ENCODE peak calls at places on chromosomes 7 and 10, in seven cellular contexts. V, G, X, Q, K, P and U are unnamed samples.
A peak's percentile ranks its signal among the peaks of the same experiment; 100 is the strongest.

GRCh38 chr7:40799-41750 is 151.3 kb upstream of the FAM20C start:
- DNase-seq in V (no peak), G (no peak), X (no peak), Q (peak; percentile 48), K (peak; percentile 32), P (no peak), U (no peak)

GRCh38 chr7:152000191-152000590 is 25.3 kb upstream of the GALNT11 start:
- DNase-seq in V (no peak), G (no peak), X (no peak), Q (no peak), K (no peak), P (no peak), U (no peak)

GRCh38 chr7:30285067-30285530 is 702 bp downstream of the ZNRF2 start:
- DNase-seq in V (no peak), G (peak; percentile 8), X (no peak), Q (no peak), K (peak; percentile 63), P (no peak), U (peak; percentile 56)

GRCh38 chr10:59675812-59676211 is 33.8 kb downstream of the SLC16A9 start:
- DNase-seq in V (no peak), G (no peak), X (no peak), Q (no peak), K (no peak), P (no peak), U (no peak)

GRCh38 chr7:22561356-22561755 is 61.4 kb upstream of the STEAP1B start:
- DNase-seq in V (peak; percentile 75), G (peak; percentile 100), X (peak; percentile 98), Q (peak; percentile 71), K (no peak), P (peak; percentile 62), U (peak; percentile 89)

GRCh38 chr7:74606101-74606908 is 51.2 kb upstream of the GTF2I start:
- DNase-seq in V (no peak), G (no peak), X (no peak), Q (peak; percentile 88), K (peak; percentile 61), P (peak; percentile 50), U (peak; percentile 78)

GRCh38 chr10:102085336-102085735 is 20.2 kb downstream of the HPS6 start:
- DNase-seq in V (no peak), G (no peak), X (no peak), Q (no peak), K (no peak), P (no peak), U (no peak)

GRCh38 chr7:98105942-98106544 is 619 bp upstream of the LMTK2 start:
- DNase-seq in V (no peak), G (no peak), X (no peak), Q (no peak), K (no peak), P (no peak), U (no peak)

GRCh38 chr7:122402235-122402634 is 97.7 kb upstream of the FEZF1 start:
- DNase-seq in V (no peak), G (no peak), X (no peak), Q (no peak), K (no peak), P (no peak), U (no peak)

GRCh38 chr7:55488221-55488620 is 84.1 kb downstream of the VOPP1 start:
- DNase-seq in V (no peak), G (no peak), X (no peak), Q (no peak), K (no peak), P (no peak), U (no peak)

GRCh38 chr10:101032637-101033201 is 1.7 kb downstream of the SFXN3 start:
- DNase-seq in V (no peak), G (peak; percentile 91), X (peak; percentile 75), Q (no peak), K (peak; percentile 73), P (peak; percentile 52), U (peak; percentile 54)

GRCh38 chr10:47370878-47371277 is 13.2 kb downstream of the ZNF488 start:
- DNase-seq in V (no peak), G (no peak), X (no peak), Q (peak; percentile 48), K (no peak), P (no peak), U (peak; percentile 20)

GRCh38 chr10:100519321-100520051 is at the start of gene SEC31B:
- DNase-seq in V (no peak), G (no peak), X (no peak), Q (peak; percentile 69), K (peak; percentile 79), P (peak; percentile 61), U (peak; percentile 53)

GRCh38 chr7:32479574-32480200 is 10.5 kb downstream of the LSM5 start:
- DNase-seq in V (no peak), G (peak; percentile 52), X (peak; percentile 43), Q (no peak), K (no peak), P (no peak), U (no peak)

DNA sequence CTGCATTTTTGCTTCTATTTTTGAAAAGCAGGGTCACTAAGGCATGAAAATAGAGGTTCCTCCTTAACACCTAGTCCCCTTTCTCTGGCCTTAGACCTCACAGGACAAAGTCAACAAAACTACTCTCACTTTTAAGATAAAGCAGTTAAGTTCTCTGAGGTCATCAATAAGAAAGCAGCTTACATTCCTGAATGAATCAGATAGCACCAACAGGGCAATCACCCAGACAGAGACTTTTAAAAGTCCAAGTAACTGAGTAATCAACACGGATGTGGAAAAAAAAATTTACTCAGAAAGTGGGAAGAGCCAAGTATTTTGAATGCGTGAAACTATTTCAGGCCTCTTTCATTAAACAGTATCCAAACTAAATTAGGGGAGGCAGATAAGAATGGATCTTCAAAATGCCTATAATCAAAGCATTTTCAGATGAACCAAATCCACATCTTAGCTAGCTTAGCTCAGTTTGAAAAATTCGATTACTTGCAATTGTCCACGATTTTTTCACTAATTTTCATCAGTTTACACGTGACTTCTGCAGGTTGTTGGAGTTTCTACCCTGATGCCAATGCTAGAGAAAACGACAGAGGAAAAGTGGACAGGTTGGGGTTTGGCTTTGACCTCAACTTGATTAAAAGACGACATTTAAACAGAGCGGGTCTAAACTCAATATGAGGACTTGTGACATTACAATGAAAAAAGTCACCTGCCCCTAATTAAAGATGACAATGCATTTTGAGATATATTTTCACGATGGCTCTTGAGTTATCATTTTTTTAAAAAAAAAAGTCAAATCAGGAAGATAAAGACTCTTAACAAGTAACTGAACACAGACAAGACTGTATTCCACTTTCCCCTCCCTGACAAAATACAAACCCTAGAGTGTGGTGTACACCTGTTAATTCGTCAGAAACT is 1.6 kb downstream of the BEND7 start:
- DNase-seq in V (no peak), G (peak; percentile 72), X (no peak), Q (no peak), K (no peak), P (no peak), U (no peak)
- H3K4me3 ChIP-seq in V (peak overlapping the region; percentile 48), G (peak overlapping the region; percentile 57), X (peak overlapping the region; percentile 49), Q (peak overlapping the region; percentile 56), K (peak overlapping the region; percentile 66), P (peak overlapping the region; percentile 73), U (peak overlapping the region; percentile 81)

GRCh38 chr10:6576326-6576725 is 3.8 kb downstream of the PRKCQ start:
- DNase-seq in V (no peak), G (no peak), X (no peak), Q (no peak), K (no peak), P (no peak), U (no peak)
- H3K27ac ChIP-seq in V (no peak overlapping the region), G (no peak overlapping the region), X (no peak overlapping the region), Q (no peak overlapping the region), K (no peak overlapping the region), P (no peak overlapping the region), U (no peak overlapping the region)

GRCh38 chr10:71269301-71270288 is 49.5 kb upstream of the SLC29A3 start:
- DNase-seq in V (peak; percentile 72), G (peak; percentile 49), X (no peak), Q (no peak), K (no peak), P (peak; percentile 37), U (no peak)

GRCh38 chr10:71268751-71269150 is 50.3 kb upstream of the SLC29A3 start:
- DNase-seq in V (no peak), G (peak; percentile 44), X (no peak), Q (no peak), K (no peak), P (peak; percentile 73), U (peak; percentile 61)

GRCh38 chr10:71266918-71267442 is 52.1 kb upstream of the SLC29A3 start:
- DNase-seq in V (no peak), G (peak; percentile 41), X (no peak), Q (no peak), K (no peak), P (no peak), U (no peak)

GRCh38 chr10:71267508-71268240 is 51.4 kb upstream of the SLC29A3 start:
- DNase-seq in V (no peak), G (no peak), X (no peak), Q (no peak), K (no peak), P (no peak), U (no peak)

GRCh38 chr10:71268247-71268691 is 50.8 kb upstream of the SLC29A3 start:
- DNase-seq in V (no peak), G (peak; percentile 63), X (no peak), Q (no peak), K (peak; percentile 64), P (no peak), U (no peak)
- TF ChIP-seq CTCF in V (peak; percentile 85), G (peak; percentile 62), X (peak; percentile 91), Q (peak; percentile 23), K (peak; percentile 56), P (peak; percentile 71), U (peak; percentile 28)

DNA sequence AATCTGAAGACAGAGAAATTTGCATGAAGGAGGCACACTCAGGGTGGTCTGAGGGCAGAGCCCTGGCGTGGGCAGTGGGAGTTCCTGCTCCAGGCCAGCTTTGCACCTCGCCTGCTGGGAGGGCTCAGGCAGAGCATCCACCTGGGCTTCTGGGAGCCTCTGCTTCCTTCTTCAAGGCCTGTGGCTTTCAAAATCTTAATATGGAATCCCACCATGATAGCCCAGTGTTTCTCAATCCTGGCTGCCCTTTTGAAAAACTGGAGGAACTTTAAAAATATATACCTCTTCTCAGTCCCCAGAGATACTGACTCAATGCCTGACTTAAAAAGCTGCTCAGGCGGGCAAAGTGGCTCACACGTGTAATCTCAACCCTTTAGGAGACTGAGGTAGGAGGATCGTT is 36.7 kb upstream of the PSAP start:
- DNase-seq in V (no peak), G (no peak), X (no peak), Q (no peak), K (no peak), P (no peak), U (no peak)
- H3K4me3 ChIP-seq in V (no peak overlapping the region), G (no peak overlapping the region), X (no peak overlapping the region), Q (no peak overlapping the region), K (peak overlapping the region; percentile 78), P (no peak overlapping the region), U (peak overlapping the region; percentile 72)